ENCODE peak calls at places on chromosomes 11 and 22, in six cellular contexts. D is RPMI8226; U is NCI-H1694 treated with DMSO at 0.1 percent for 48 hours; E is stimulated activated CD4-positive, alpha-beta T cell treated with anti-CD3 and anti-CD28 coated beads, TNF-alpha, amount 100 ng/mL, for 24 hours; I is RKO; B is NCI-H2081. F is an unnamed sample.

GRCh38 chr22:48575567-48576332 is 1251.9 kb downstream of the BRD1 start:
- DNase-seq in D (no peak), U (no peak), E (no peak), I (no peak), B (no peak), F (no peak)

GRCh38 chr11:103051158-103051801 is 40.7 kb downstream of the DCUN1D5 start:
- DNase-seq in D (no peak), U (no peak), E (no peak), I (peak; percentile 28), B (no peak), F (no peak)

GRCh38 chr11:27998552-27998951 is 109.4 kb downstream of the KIF18A start:
- DNase-seq in D (no peak), U (no peak), E (no peak), I (no peak), B (no peak), F (no peak)

GRCh38 chr22:37017356-37017755 is 1.9 kb downstream of the TST start:
- DNase-seq in D (no peak), U (no peak), E (no peak), I (no peak), B (no peak), F (no peak)

GRCh38 chr11:60785806-60786361 is 751 bp downstream of the MS4A10 start:
- DNase-seq in D (no peak), U (peak; percentile 45), E (no peak), I (no peak), B (no peak), F (no peak)

GRCh38 chr11:69470301-69470700 is 11.2 kb upstream of the LINC01488 start:
- DNase-seq in D (no peak), U (no peak), E (no peak), I (no peak), B (no peak), F (no peak)

GRCh38 chr11:130692220-130692619 is 224.1 kb downstream of the SNX19 start:
- DNase-seq in D (peak; percentile 2), U (no peak), E (no peak), I (no peak), B (no peak), F (no peak)

GRCh38 chr11:113814181-113814580 is 34.6 kb downstream of the CLDN25 start:
- DNase-seq in D (no peak), U (no peak), E (no peak), I (no peak), B (no peak), F (no peak)

GRCh38 chr11:10564692-10565318 is 3.7 kb downstream of the LYVE1 start:
- DNase-seq in D (peak; percentile 41), U (no peak), E (no peak), I (no peak), B (no peak), F (no peak)